ENCODE peak calls at places on chromosomes 12 and 14, in five cellular contexts. O is body of pancreas; G is endothelial cell of umbilical vein; E is CD8-positive, alpha-beta T cell; V is colonic mucosa. L is an unnamed sample. For H3K36me3 and H3K4me1, the result is how much of the 10 kb centered on the place peaks cover.

GRCh38 chr14:24250354-24250753 is 7.9 kb upstream of the TINF2 start:
- DNase-seq in O (no peak), G (no peak), E (no peak), V (no peak), L (peak)

GRCh38 chr12:116964740-116965090 is 54.0 kb downstream of the FBXW8 start:
- DNase-seq in O (no peak), G (no peak), E (no peak), V (no peak), L (no peak)

GRCh38 chr12:46556105-46556559 is 183.6 kb upstream of the SLC38A2 start:
- DNase-seq in O (no peak), G (peak), E (no peak), V (no peak), L (no peak)

GRCh38 chr12:19316420-19316819 is 122.9 kb upstream of the AEBP2 start:
- DNase-seq in O (no peak), G (peak), E (no peak), V (no peak), L (no peak)

GRCh38 chr12:31105668-31106067 is 32.0 kb downstream of the DDX11 start:
- DNase-seq in O (no peak), G (no peak), E (no peak), V (no peak), L (no peak)

GRCh38 chr14:99256483-99256874 is 15.5 kb downstream of the BCL11B start:
- DNase-seq in O (no peak), G (no peak), E (no peak), V (no peak), L (no peak)

GRCh38 chr12:107581616-107582015 is 104.0 kb upstream of the PWP1 start:
- DNase-seq in O (no peak), G (no peak), E (no peak), V (no peak), L (no peak)

GRCh38 chr12:105485926-105486325 is 155.4 kb downstream of the C12orf75 start:
- DNase-seq in O (no peak), G (no peak), E (no peak), V (no peak), L (no peak)

GRCh38 chr12:9634177-9634803 is 26.6 kb upstream of the KLRB1 start:
- DNase-seq in O (peak), G (peak), E (peak), V (peak), L (peak)

GRCh38 chr14:95315579-95315978 is 4.1 kb downstream of the CLMN start:
- DNase-seq in O (no peak), G (no peak), E (no peak), V (no peak), L (no peak)

GRCh38 chr14:49545716-49546115 is 40.5 kb downstream of the RPS29 start:
- DNase-seq in O (no peak), G (no peak), E (no peak), V (no peak), L (no peak)

GRCh38 chr14:35689000-35689460 is 120.1 kb downstream of the RALGAPA1 start:
- DNase-seq in O (no peak), G (peak), E (no peak), V (no peak), L (no peak)

GRCh38 chr12:122126713-122127597 is 47.1 kb downstream of the IL31 start:
- DNase-seq in O (no peak), G (no peak), E (no peak), V (no peak), L (no peak)

GRCh38 chr12:122127839-122128238 is 46.2 kb downstream of the IL31 start:
- DNase-seq in O (no peak), G (no peak), E (no peak), V (no peak), L (no peak)

GRCh38 chr12:122128481-122128880 is 45.5 kb downstream of the IL31 start:
- DNase-seq in O (no peak), G (no peak), E (no peak), V (no peak), L (no peak)

GRCh38 chr12:122130150-122130549 is 43.9 kb downstream of the IL31 start:
- DNase-seq in O (no peak), G (no peak), E (no peak), V (no peak), L (no peak)

DNA sequence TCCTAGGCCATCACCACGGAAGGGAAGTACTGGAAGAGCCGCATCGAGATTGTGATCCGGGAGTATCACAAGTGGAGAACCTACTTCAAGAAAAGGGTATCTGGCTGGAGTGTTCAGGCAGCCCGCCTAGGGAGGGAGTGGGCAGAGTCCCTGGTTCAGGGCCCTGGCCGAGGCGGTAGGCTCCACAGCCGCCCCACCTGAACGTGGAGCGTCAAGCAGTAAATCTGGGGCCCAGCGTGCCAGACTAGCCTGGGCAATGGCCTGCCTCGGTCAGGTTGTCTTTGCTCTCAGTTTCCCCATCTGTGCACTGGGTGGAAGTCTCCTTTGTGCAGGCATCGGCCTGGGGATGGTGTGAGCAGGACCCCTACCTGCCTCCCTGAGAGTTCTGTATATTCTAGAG is 44.9 kb downstream of the IL31 start:
- DNase-seq in O (no peak), G (no peak), E (no peak), V (no peak), L (no peak)
- H3K36me3 ChIP-seq in O (under half), G (under half), E (half or more), V (under half), L (under half)

GRCh38 chr12:79681008-79681590 is 9.7 kb downstream of the PAWR start:
- DNase-seq in O (no peak), G (peak), E (no peak), V (no peak), L (no peak)
- H3K4me1 ChIP-seq in O (under half), G (under half), E (under half), V (under half), L (half or more)

GRCh38 chr12:112191201-112191600 is 65.8 kb downstream of the TRAFD1 start:
- DNase-seq in O (no peak), G (no peak), E (no peak), V (no peak), L (no peak)
- H3K36me3 ChIP-seq in O (under half), G (under half), E (under half), V (under half), L (under half)

DNA sequence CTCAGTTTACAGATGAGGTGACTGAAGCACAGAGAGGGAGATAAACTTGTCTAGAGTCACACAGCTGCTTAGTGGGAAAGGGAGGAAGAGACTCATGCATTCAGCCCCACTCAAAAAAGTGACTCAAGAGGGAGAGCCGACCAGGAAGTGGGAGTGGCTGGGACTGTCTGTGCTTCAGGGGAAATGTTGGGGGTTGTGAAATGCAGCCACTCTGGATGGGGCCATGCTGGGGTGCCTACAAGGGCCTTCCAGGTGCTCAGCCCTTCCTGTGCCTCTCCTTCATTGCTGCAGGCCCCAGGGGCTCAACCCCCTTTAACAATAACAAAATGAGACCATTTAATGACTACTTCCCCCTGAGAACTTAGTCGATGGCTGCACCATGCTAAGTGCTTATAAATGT is 41.8 kb downstream of the CACNA1C start:
- DNase-seq in O (no peak), G (no peak), E (no peak), V (no peak), L (no peak)
- H3K4me1 ChIP-seq in O (under half), G (under half), E (under half), V (under half), L (under half)

DNA sequence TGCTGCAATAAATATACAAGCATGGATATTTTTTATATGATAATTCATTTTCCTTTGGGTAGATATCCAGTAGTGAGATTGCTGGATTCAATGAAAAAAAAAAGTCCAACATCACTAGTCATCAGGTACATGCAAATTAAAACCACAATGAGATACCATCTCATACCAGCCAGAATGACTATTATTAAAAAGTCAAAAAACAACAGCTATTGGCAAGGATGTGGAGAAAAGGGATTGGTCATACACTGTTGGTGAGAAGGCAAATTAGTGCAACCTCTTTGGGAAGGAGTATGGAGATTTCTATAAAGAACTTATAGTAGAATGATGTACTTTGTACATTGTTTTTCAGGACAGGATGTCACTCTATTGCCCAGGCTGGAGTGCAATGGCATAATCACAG is 531.2 kb upstream of the MGAT4C start:
- DNase-seq in O (no peak), G (no peak), E (no peak), V (no peak), L (no peak)
- H3K36me3 ChIP-seq in O (under half), G (under half), E (under half), V (under half), L (under half)

DNA sequence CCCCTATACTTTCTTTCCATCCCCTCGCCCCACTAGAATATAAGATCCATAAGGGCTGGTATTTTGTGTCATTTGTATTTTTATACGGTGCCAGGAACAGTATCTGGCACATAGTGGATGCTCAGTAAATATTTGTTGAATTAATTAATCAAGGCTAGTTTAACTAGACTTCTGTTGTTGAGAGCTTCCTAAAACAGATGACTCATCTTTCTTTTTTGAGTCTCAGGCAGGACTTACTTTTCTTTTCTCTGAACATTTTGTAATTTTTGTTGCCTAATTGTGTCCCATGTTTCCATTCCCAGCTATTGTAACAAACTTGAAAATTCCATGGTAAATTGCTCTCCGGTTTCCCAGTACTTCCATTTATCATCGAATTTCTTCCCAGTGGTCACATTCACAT is 16.7 kb downstream of the STK38L start:
- DNase-seq in O (no peak), G (peak), E (no peak), V (no peak), L (no peak)
- H3K4me1 ChIP-seq in O (under half), G (under half), E (under half), V (under half), L (under half)

GRCh38 chr12:95083471-95083870 is 10.1 kb upstream of the NR2C1 start:
- DNase-seq in O (no peak), G (no peak), E (no peak), V (no peak), L (no peak)
- H3K36me3 ChIP-seq in O (under half), G (under half), E (under half), V (under half), L (under half)

DNA sequence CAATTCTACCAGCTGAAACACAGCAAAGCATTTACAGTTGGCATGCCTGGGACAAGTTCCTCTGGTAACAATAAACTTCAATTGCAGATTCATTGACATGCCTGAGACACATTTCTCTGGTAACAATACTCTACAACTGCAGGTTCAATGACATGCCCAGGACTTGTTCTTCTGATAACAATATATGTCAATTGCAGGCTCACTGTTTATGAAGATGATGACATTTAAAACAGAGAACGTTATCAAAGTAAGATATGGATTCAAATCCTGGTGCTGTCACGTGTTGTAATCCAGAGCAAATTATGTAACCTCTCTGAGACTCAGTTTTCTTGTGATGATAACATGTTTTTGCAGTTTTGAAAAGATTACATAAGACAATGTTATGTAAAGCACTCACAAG is 20.5 kb downstream of the KITLG start:
- DNase-seq in O (no peak), G (peak), E (no peak), V (no peak), L (no peak)
- H3K4me1 ChIP-seq in O (under half), G (under half), E (under half), V (under half), L (under half)

L was measured in transverse colon.